ENCODE peak calls at places on chromosomes 5 and 9, in ten cellular contexts. A is stimulated activated CD4-positive, alpha-beta T cell treated with anti-CD3 and anti-CD28 coated beads, TNF-alpha, amount 100 ng/mL, for 24 hours; N is body of pancreas; X is activated CD4-positive, alpha-beta T cell treated with anti-CD3 and anti-CD28 coated beads, Interleukin-2, amount 50 U/mL, for 1 hour; B is HTR-8/SVneo; T is left cardiac atrium; G is choroid plexus epithelial cell; F is amygdala; P is ovary; E is IMR-90. V is an unnamed sample.

GRCh38 chr5:142325677-142326479 is 1.1 kb upstream of the SPRY4 start:
- DNase-seq in E (peak; percentile 73), T (peak; percentile 83), A (peak; percentile 30), B (peak; percentile 64), F (peak; percentile 38), X (peak; percentile 16), N (peak; percentile 42), P (peak; percentile 26), G (peak; percentile 91), V (no peak)

GRCh38 chr5:124641154-124641792 is 105.2 kb downstream of the ZNF608 start:
- DNase-seq in B (no peak), A (no peak), X (no peak), T (no peak), E (no peak), G (no peak), N (peak; percentile 41), F (no peak), P (no peak), V (no peak)

GRCh38 chr9:134566196-134566822 is 75.3 kb upstream of the COL5A1 start:
- DNase-seq in P (no peak), T (no peak), E (no peak), X (no peak), F (no peak), A (no peak), N (no peak), G (no peak), B (no peak), V (no peak)

GRCh38 chr5:166909926-166910325 is 1381.5 kb upstream of the WWC1 start:
- DNase-seq in P (no peak), B (no peak), G (no peak), N (no peak), X (no peak), F (no peak), T (no peak), E (no peak), A (no peak), V (peak; percentile 12)

GRCh38 chr9:117555964-117556629 is 141.2 kb upstream of the ASTN2 start:
- DNase-seq in N (peak; percentile 83), P (no peak), F (peak; percentile 23), E (no peak), G (peak; percentile 55), T (peak; percentile 47), A (peak; percentile 22), B (no peak), X (peak; percentile 8), V (peak; percentile 7)

GRCh38 chr5:170302729-170303501 is 5.3 kb upstream of the LCP2 start:
- DNase-seq in A (peak; percentile 44), B (no peak), N (no peak), G (peak; percentile 57), F (no peak), P (peak; percentile 73), E (no peak), X (peak; percentile 66), T (peak; percentile 64), V (no peak)

GRCh38 chr9:74887041-74887980 is at the start of gene TRPM6:
- DNase-seq in B (peak; percentile 63), A (peak; percentile 44), N (peak; percentile 77), F (no peak), X (peak; percentile 10), G (peak; percentile 80), P (peak; percentile 63), E (peak; percentile 56), T (peak; percentile 90), V (peak; percentile 20)

GRCh38 chr9:127092041-127092608 is 30.3 kb downstream of the ANGPTL2 start:
- DNase-seq in A (no peak), F (no peak), T (no peak), G (peak; percentile 57), N (no peak), X (no peak), E (no peak), P (peak; percentile 18), B (no peak), V (no peak)

GRCh38 chr9:126147186-126147585 is 179.4 kb upstream of the MVB12B start:
- DNase-seq in F (no peak), A (no peak), B (no peak), E (no peak), X (no peak), P (peak; percentile 1), G (no peak), N (no peak), T (no peak), V (no peak)

GRCh38 chr9:109098221-109098959 is 21.4 kb downstream of the TMEM245 start:
- DNase-seq in F (peak; percentile 22), G (peak; percentile 92), E (peak; percentile 65), X (no peak), B (no peak), A (no peak), P (peak; percentile 56), N (peak; percentile 32), T (no peak), V (no peak)

GRCh38 chr5:160380041-160380440 is 9.6 kb upstream of the C1QTNF2 start:
- DNase-seq in P (no peak), E (no peak), T (no peak), X (no peak), B (no peak), G (no peak), F (no peak), N (no peak), A (no peak), V (no peak)

GRCh38 chr5:5474961-5475360 is 52.5 kb downstream of the ICE1 start:
- DNase-seq in N (no peak), G (no peak), B (no peak), F (no peak), E (no peak), X (no peak), T (no peak), P (no peak), A (no peak), V (no peak)

GRCh38 chr5:149143470-149143869 is 2.2 kb downstream of the ABLIM3 start:
- DNase-seq in F (no peak), B (no peak), X (no peak), P (peak; percentile 21), E (peak; percentile 81), A (no peak), N (no peak), G (peak; percentile 82), T (peak; percentile 45), V (no peak)

GRCh38 chr5:170885281-170885680 is 23.5 kb downstream of the RANBP17 start:
- DNase-seq in B (no peak), E (peak; percentile 71), T (no peak), F (no peak), P (no peak), N (no peak), A (no peak), G (peak; percentile 14), X (no peak), V (no peak)

GRCh38 chr9:94700445-94700844 is 26.1 kb upstream of the AOPEP start:
- DNase-seq in X (no peak), P (no peak), N (no peak), B (no peak), A (no peak), F (no peak), T (no peak), G (peak; percentile 10), E (peak; percentile 13), V (no peak)

GRCh38 chr5:127412698-127413097 is 104.7 kb upstream of the PRRC1 start:
- DNase-seq in A (no peak), B (no peak), E (no peak), G (no peak), P (no peak), X (no peak), F (no peak), T (no peak), N (no peak), V (no peak)

GRCh38 chr9:36748322-36748899 is 175.7 kb downstream of the MELK start:
- DNase-seq in A (peak; percentile 16), B (peak; percentile 56), G (peak; percentile 67), P (no peak), N (no peak), T (peak; percentile 37), F (no peak), E (peak; percentile 43), X (peak; percentile 17), V (no peak)

V was measured in epithelial cell of proximal tubule.